ENCODE peak calls at places on chromosomes 4 and X, in four cellular contexts. Y is ureter, R is A549, Q is B cell. W is an unnamed sample.

GRCh38 chr4:25449688-25450087 is 72.6 kb downstream of the ANAPC4 start:
- DNase-seq in R (no peak), Y (no peak), Q (no peak), W (peak)

GRCh38 chrX:123339201-123339905 is 155.3 kb downstream of the GRIA3 start:
- DNase-seq in Q (no peak), Y (no peak), R (peak), W (no peak)

GRCh38 chr4:77146426-77147399 is 10.3 kb upstream of the CCNG2 start:
- DNase-seq in Y (no peak), Q (no peak), R (peak), W (no peak)

GRCh38 chrX:110414679-110415439 is 56.2 kb downstream of the RTL9 start:
- DNase-seq in Y (no peak), R (no peak), Q (no peak), W (peak)

GRCh38 chr4:3041192-3042142 is 32.9 kb downstream of the HTT-AS start:
- DNase-seq in Y (peak), R (no peak), Q (peak), W (peak)

GRCh38 chr4:16900325-16900724 is 1.9 kb upstream of the LDB2 start:
- DNase-seq in Y (no peak), Q (no peak), R (no peak), W (no peak)

GRCh38 chrX:102604327-102604726 is 5.0 kb downstream of the ARMCX5 start:
- DNase-seq in R (no peak), Q (peak), Y (no peak), W (no peak)

GRCh38 chr4:22477136-22477793 is 38.6 kb downstream of the ADGRA3 start:
- DNase-seq in Q (no peak), Y (no peak), R (no peak), W (no peak)

GRCh38 chr4:54783402-54784110 is 125.8 kb downstream of the KIT start:
- DNase-seq in R (no peak), Q (no peak), Y (no peak), W (no peak)

GRCh38 chr4:7416745-7417432 is 17.8 kb downstream of the PSAPL1 start:
- DNase-seq in Q (no peak), R (no peak), Y (no peak), W (no peak)

GRCh38 chrX:56233682-56234081 is 1.5 kb downstream of the KLF8 start:
- DNase-seq in R (peak), Q (peak), Y (peak), W (peak)

GRCh38 chrX:150934453-150934852 is 36.0 kb upstream of the CD99L2 start:
- DNase-seq in Y (no peak), R (peak), Q (no peak), W (no peak)

GRCh38 chrX:48665991-48666390 is 17.6 kb upstream of the WAS start:
- DNase-seq in R (no peak), Q (no peak), Y (no peak), W (no peak)

W was measured in GM20000.